ENCODE peak calls at places on chromosome 5, in seven cellular contexts. E is kidney, W is heart left ventricle, A is pancreas, F is tibial nerve, Y is gastrocnemius medialis, S is heart right ventricle. U is an unnamed sample.

GRCh38 chr5:55768279-55768678 is 30.4 kb downstream of the DDX4 start:
- DNase-seq in E (no peak), W (no peak), A (no peak), F (no peak), Y (no peak), S (no peak), U (no peak)

GRCh38 chr5:78698218-78698751 is 49.7 kb upstream of the LHFPL2 start:
- DNase-seq in E (no peak), W (peak; percentile 58), A (no peak), F (no peak), Y (peak; percentile 67), S (no peak), U (no peak)

GRCh38 chr5:155189476-155189875 is 175.9 kb downstream of the KIF4B start:
- DNase-seq in E (no peak), W (no peak), A (no peak), F (no peak), Y (no peak), S (no peak), U (no peak)

GRCh38 chr5:38463634-38464521 is 92.6 kb downstream of the LIFR start:
- DNase-seq in E (no peak), W (no peak), A (no peak), F (no peak), Y (peak; percentile 56), S (no peak), U (no peak)

GRCh38 chr5:156824800-156825199 is 25.3 kb upstream of the PPP1R2B start:
- DNase-seq in E (no peak), W (no peak), A (no peak), F (no peak), Y (no peak), S (no peak), U (no peak)

GRCh38 chr5:133938039-133938821 is 30.2 kb downstream of the C5orf15 start:
- DNase-seq in E (no peak), W (no peak), A (no peak), F (no peak), Y (no peak), S (no peak), U (no peak)

GRCh38 chr5:124154714-124155113 is 591.7 kb downstream of the ZNF608 start:
- DNase-seq in E (no peak), W (no peak), A (no peak), F (no peak), Y (no peak), S (no peak), U (no peak)

GRCh38 chr5:55923177-55923872 is 71.4 kb downstream of the IL6ST start:
- DNase-seq in E (no peak), W (peak; percentile 34), A (no peak), F (no peak), Y (no peak), S (no peak), U (no peak)

GRCh38 chr5:113276001-113276400 is 158.8 kb downstream of the TSSK1B start:
- DNase-seq in E (no peak), W (no peak), A (no peak), F (no peak), Y (no peak), S (no peak), U (no peak)

DNA sequence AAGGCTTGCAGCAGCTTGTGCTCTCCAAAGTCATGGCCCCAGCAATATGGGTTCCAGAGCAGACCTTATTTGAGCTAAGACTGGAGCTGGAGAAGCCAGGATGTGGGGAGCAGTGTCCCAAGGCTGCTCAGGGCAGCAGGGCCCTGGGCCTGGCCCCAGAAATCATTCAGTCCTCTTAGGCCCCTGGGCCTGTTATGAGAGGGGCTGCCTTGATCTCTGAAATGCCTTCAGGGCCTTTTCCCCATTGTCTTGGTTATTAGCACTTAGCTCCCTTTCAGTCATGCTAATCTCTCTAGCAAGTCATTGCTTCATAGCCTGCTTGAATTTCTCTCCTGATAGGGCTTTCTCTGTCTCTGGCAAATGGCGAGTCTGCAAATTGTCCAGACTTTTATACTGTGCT is 9.1 kb downstream of the CATSPER3 start:
- DNase-seq in E (no peak), W (no peak), A (no peak), F (no peak), Y (no peak), S (no peak), U (no peak)
- H3K9me3 ChIP-seq in E (peaks cover 19% of the 10 kb centered on the region), W (no peaks in the 10 kb centered on the region), A (no peaks in the 10 kb centered on the region), F (peaks cover 4% of the 10 kb centered on the region), Y (no peaks in the 10 kb centered on the region), S (peaks cover 44% of the 10 kb centered on the region), U (peaks cover 2% of the 10 kb centered on the region)

GRCh38 chr5:110219769-110220168 is 506.7 kb downstream of the TMEM232 start:
- DNase-seq in E (no peak), W (no peak), A (no peak), F (no peak), Y (no peak), S (no peak), U (no peak)
- H3K9me3 ChIP-seq in E (peaks cover 17% of the 10 kb centered on the region), W (no peaks in the 10 kb centered on the region), A (no peaks in the 10 kb centered on the region), F (peaks cover 20% of the 10 kb centered on the region), Y (no peaks in the 10 kb centered on the region), S (peaks cover 86% of the 10 kb centered on the region), U (no peaks in the 10 kb centered on the region)

GRCh38 chr5:141345327-141345726 is 1.7 kb downstream of the PCDHGA3 start:
- DNase-seq in E (no peak), W (no peak), A (no peak), F (no peak), Y (no peak), S (no peak), U (no peak)

GRCh38 chr5:141343242-141343952 is at the start of gene PCDHGA3:
- DNase-seq in E (no peak), W (peak; percentile 56), A (no peak), F (no peak), Y (no peak), S (no peak), U (no peak)

GRCh38 chr5:141342773-141343172 is 856 bp upstream of the PCDHGA3 start:
- DNase-seq in E (no peak), W (no peak), A (no peak), F (no peak), Y (no peak), S (no peak), U (no peak)

GRCh38 chr5:141338538-141339306 is at the start of gene PCDHGA2:
- DNase-seq in E (no peak), W (peak; percentile 52), A (no peak), F (no peak), Y (no peak), S (no peak), U (no peak)

DNA sequence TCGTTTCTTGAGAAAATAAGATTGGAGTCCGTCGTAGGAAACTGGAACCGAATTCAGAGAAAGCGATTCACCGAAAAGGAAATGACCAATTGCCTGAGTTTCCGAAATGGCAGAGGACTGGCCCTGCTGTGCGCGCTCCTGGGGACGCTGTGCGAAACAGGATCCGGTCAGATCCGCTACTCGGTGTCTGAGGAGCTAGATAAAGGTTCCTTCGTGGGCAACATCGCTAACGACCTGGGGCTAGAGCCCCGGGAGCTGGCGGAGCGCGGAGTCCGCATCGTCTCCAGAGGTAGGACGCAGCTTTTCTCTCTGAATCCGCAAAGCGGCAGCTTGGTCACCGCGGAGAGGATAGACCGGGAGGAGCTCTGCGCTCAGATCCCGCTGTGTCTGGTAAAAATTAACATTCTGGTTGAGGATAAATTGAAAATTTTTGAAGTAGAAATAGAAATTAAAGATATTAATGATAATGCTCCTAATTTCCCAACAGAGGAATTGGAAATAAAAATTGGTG is 379 bp downstream of the PCDHGA3 start:
- DNase-seq in E (no peak), W (no peak), A (no peak), F (no peak), Y (no peak), S (no peak), U (no peak)
- H3K9me3 ChIP-seq in E (peaks cover 52% of the 10 kb centered on the region), W (no peaks in the 10 kb centered on the region), A (peaks cover 2% of the 10 kb centered on the region), F (peaks cover 80% of the 10 kb centered on the region), Y (no peaks in the 10 kb centered on the region), S (peaks cover 94% of the 10 kb centered on the region), U (peaks cover 19% of the 10 kb centered on the region)

DNA sequence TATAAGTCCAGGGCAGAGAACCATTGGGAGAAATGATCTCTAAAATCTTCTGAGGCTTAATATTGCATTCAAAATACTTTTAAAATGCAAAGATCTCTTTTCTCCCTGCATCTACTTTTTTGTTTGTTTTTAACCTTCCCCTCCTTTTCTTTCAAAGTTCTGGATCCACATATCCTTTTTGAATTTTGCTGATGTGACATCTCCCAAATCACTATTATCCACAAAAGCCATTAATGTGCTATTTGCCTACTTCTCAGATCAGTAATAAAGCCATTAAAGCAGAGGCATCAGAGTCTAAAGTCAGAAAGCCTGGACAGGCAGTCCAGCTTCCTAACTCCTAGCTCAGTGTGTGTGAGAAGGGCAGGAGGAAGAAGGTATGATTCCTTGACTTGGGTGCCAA is 114.2 kb downstream of the EBF1 start:
- DNase-seq in E (no peak), W (no peak), A (no peak), F (no peak), Y (no peak), S (no peak), U (no peak)
- H3K9me3 ChIP-seq in E (no peaks in the 10 kb centered on the region), W (no peaks in the 10 kb centered on the region), A (no peaks in the 10 kb centered on the region), F (no peaks in the 10 kb centered on the region), Y (no peaks in the 10 kb centered on the region), S (no peaks in the 10 kb centered on the region), U (no peaks in the 10 kb centered on the region)

DNA sequence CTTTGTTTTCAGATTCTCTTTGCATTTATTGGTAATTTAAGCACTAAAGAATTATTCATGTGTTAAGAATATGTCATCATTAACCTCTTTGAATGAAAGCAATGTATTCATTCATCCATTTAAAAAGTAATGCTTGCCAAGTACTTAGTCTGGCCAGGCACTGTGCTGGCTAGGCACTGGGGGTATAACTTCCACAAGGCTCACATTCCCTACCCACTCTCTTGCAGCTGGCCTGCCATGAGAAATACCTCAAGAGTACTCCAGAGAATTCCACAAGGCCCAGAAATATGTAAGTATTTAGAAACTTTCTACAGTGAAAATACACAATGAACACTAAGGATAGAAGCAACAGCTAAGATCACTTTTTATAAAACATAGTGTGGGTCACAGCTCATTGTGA is 25.4 kb downstream of the ZNF300 start:
- DNase-seq in E (no peak), W (no peak), A (no peak), F (no peak), Y (no peak), S (no peak), U (no peak)
- H3K9me3 ChIP-seq in E (peaks cover 41% of the 10 kb centered on the region), W (no peaks in the 10 kb centered on the region), A (peaks cover 5% of the 10 kb centered on the region), F (peaks cover 35% of the 10 kb centered on the region), Y (no peaks in the 10 kb centered on the region), S (peaks cover 94% of the 10 kb centered on the region), U (no peaks in the 10 kb centered on the region)

GRCh38 chr5:178511173-178511572 is 79.0 kb downstream of the COL23A1 start:
- DNase-seq in E (no peak), W (no peak), A (no peak), F (no peak), Y (no peak), S (no peak), U (no peak)
- H3K9me3 ChIP-seq in E (peaks cover 7% of the 10 kb centered on the region), W (no peaks in the 10 kb centered on the region), A (no peaks in the 10 kb centered on the region), F (no peaks in the 10 kb centered on the region), Y (no peaks in the 10 kb centered on the region), S (peaks cover 6% of the 10 kb centered on the region), U (no peaks in the 10 kb centered on the region)

GRCh38 chr5:118705931-118706330 is 282.4 kb downstream of the DTWD2 start:
- DNase-seq in E (no peak), W (no peak), A (no peak), F (no peak), Y (no peak), S (no peak), U (no peak)
- H3K9me3 ChIP-seq in E (peaks cover 19% of the 10 kb centered on the region), W (no peaks in the 10 kb centered on the region), A (no peaks in the 10 kb centered on the region), F (peaks cover 3% of the 10 kb centered on the region), Y (no peaks in the 10 kb centered on the region), S (peaks cover 22% of the 10 kb centered on the region), U (no peaks in the 10 kb centered on the region)

DNA sequence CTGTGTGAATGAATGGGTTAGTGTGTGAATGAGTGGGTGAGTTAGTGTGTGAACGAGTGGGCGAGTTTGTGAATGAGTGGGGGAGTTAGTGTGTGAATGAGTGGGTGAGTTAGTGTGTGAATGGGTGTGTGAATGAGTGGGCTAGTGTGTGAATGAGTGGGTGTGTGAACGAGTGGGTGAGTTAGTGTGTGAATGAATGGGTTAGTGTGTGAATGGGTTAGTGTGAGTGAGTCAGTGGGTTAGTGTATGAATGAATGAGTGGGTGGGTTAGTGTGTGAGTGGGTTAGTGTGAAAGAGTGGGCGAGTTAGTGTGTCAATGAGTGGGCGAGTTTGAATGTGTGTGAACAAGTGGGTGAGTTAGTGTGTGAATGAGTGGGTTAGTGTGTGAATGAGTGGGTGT is 35.5 kb downstream of the NKD2 start:
- DNase-seq in E (no peak), W (no peak), A (no peak), F (no peak), Y (no peak), S (no peak), U (no peak)
- H3K9me3 ChIP-seq in E (no peaks in the 10 kb centered on the region), W (no peaks in the 10 kb centered on the region), A (no peaks in the 10 kb centered on the region), F (no peaks in the 10 kb centered on the region), Y (no peaks in the 10 kb centered on the region), S (no peaks in the 10 kb centered on the region), U (peaks cover 5% of the 10 kb centered on the region)